ENCODE peak calls at places on chromosomes 4 and X, in five cellular contexts. One of them, this sample, is unnamed.

GRCh38 chr4:24690436-24690835 is 104.9 kb upstream of the SOD3 start:
- DNase-seq in astrocyte of the spinal cord: no peak
- DNase-seq in kidney epithelial cell: no peak
- DNase-seq in psoas muscle: peak; percentile 54
- DNase-seq in brain microvascular endothelial cell: no peak
- DNase-seq in this sample: no peak

GRCh38 chrX:39760930-39761329 is 336.8 kb downstream of the BCOR start:
- DNase-seq in astrocyte of the spinal cord: no peak
- DNase-seq in brain microvascular endothelial cell: no peak
- DNase-seq in kidney epithelial cell: no peak
- DNase-seq in psoas muscle: no peak
- DNase-seq in this sample: no peak

GRCh38 chr4:48130100-48130499 is 4.0 kb downstream of the TXK start:
- DNase-seq in astrocyte of the spinal cord: no peak
- DNase-seq in psoas muscle: no peak
- DNase-seq in brain microvascular endothelial cell: no peak
- DNase-seq in kidney epithelial cell: no peak
- DNase-seq in this sample: no peak

GRCh38 chr4:2083826-2084160 is 24.7 kb downstream of the NAT8L start:
- DNase-seq in brain microvascular endothelial cell: no peak
- DNase-seq in psoas muscle: no peak
- DNase-seq in astrocyte of the spinal cord: no peak
- DNase-seq in kidney epithelial cell: no peak
- DNase-seq in this sample: no peak

GRCh38 chrX:868248-868647 is 237.7 kb downstream of the SHOX start:
- DNase-seq in psoas muscle: no peak
- DNase-seq in astrocyte of the spinal cord: no peak
- DNase-seq in brain microvascular endothelial cell: no peak
- DNase-seq in kidney epithelial cell: no peak
- DNase-seq in this sample: no peak

GRCh38 chr4:69497886-69498395 is 2.2 kb upstream of the UGT2B4 start:
- DNase-seq in astrocyte of the spinal cord: peak; percentile 39
- DNase-seq in kidney epithelial cell: peak; percentile 23
- DNase-seq in brain microvascular endothelial cell: no peak
- DNase-seq in psoas muscle: no peak
- DNase-seq in this sample: no peak

GRCh38 chr4:121829511-121829910 is 5.8 kb upstream of the CCNA2 start:
- DNase-seq in psoas muscle: no peak
- DNase-seq in astrocyte of the spinal cord: no peak
- DNase-seq in brain microvascular endothelial cell: no peak
- DNase-seq in kidney epithelial cell: no peak
- DNase-seq in this sample: no peak

GRCh38 chr4:183326853-183327252 is 4.6 kb upstream of the CLDN24 start:
- DNase-seq in astrocyte of the spinal cord: peak; percentile 25
- DNase-seq in kidney epithelial cell: no peak
- DNase-seq in brain microvascular endothelial cell: peak; percentile 40
- DNase-seq in psoas muscle: no peak
- DNase-seq in this sample: no peak

GRCh38 chr4:39043697-39044363 is 11.6 kb upstream of the TMEM156 start:
- DNase-seq in psoas muscle: no peak
- DNase-seq in brain microvascular endothelial cell: peak; percentile 66
- DNase-seq in astrocyte of the spinal cord: peak; percentile 74
- DNase-seq in kidney epithelial cell: no peak
- DNase-seq in this sample: no peak

GRCh38 chrX:115344885-115345653 is 55.6 kb downstream of the LUZP4 start:
- DNase-seq in psoas muscle: peak; percentile 91
- DNase-seq in brain microvascular endothelial cell: peak; percentile 96
- DNase-seq in astrocyte of the spinal cord: peak; percentile 96
- DNase-seq in kidney epithelial cell: peak; percentile 83
- DNase-seq in this sample: peak; percentile 78

GRCh38 chr4:67332627-67333026 is 212.7 kb downstream of the CENPC start:
- DNase-seq in astrocyte of the spinal cord: no peak
- DNase-seq in kidney epithelial cell: no peak
- DNase-seq in brain microvascular endothelial cell: peak; percentile 7
- DNase-seq in psoas muscle: no peak
- DNase-seq in this sample: no peak

GRCh38 chr4:168654206-168655174 is 157.6 kb downstream of the PALLD start:
- DNase-seq in brain microvascular endothelial cell: no peak
- DNase-seq in kidney epithelial cell: no peak
- DNase-seq in psoas muscle: no peak
- DNase-seq in astrocyte of the spinal cord: no peak
- DNase-seq in this sample: no peak

GRCh38 chr4:153465583-153465921 is 608 bp upstream of the TMEM131L start:
- DNase-seq in brain microvascular endothelial cell: peak; percentile 70
- DNase-seq in astrocyte of the spinal cord: peak; percentile 60
- DNase-seq in kidney epithelial cell: no peak
- DNase-seq in psoas muscle: peak; percentile 72
- DNase-seq in this sample: no peak

GRCh38 chr4:145954924-145955339 is 16.3 kb upstream of the ZNF827 start:
- DNase-seq in brain microvascular endothelial cell: peak; percentile 94
- DNase-seq in kidney epithelial cell: peak; percentile 88
- DNase-seq in psoas muscle: no peak
- DNase-seq in astrocyte of the spinal cord: peak; percentile 85
- DNase-seq in this sample: no peak

GRCh38 chr4:174753031-174753430 is 76.0 kb downstream of the GLRA3 start:
- DNase-seq in astrocyte of the spinal cord: no peak
- DNase-seq in kidney epithelial cell: peak; percentile 19
- DNase-seq in brain microvascular endothelial cell: no peak
- DNase-seq in psoas muscle: no peak
- DNase-seq in this sample: no peak

GRCh38 chr4:108157655-108158054 is 11.1 kb downstream of the LEF1 start:
- DNase-seq in astrocyte of the spinal cord: no peak
- DNase-seq in brain microvascular endothelial cell: no peak
- DNase-seq in kidney epithelial cell: no peak
- DNase-seq in psoas muscle: no peak
- DNase-seq in this sample: no peak

GRCh38 chr4:147777456-147778091 is 45.7 kb downstream of the ARHGAP10 start:
- DNase-seq in psoas muscle: no peak
- DNase-seq in brain microvascular endothelial cell: no peak
- DNase-seq in astrocyte of the spinal cord: no peak
- DNase-seq in kidney epithelial cell: no peak
- DNase-seq in this sample: no peak

GRCh38 chr4:124334119-124334518 is 378.4 kb downstream of the ANKRD50 start:
- DNase-seq in astrocyte of the spinal cord: peak; percentile 90
- DNase-seq in brain microvascular endothelial cell: peak; percentile 83
- DNase-seq in kidney epithelial cell: peak; percentile 55
- DNase-seq in psoas muscle: no peak
- DNase-seq in this sample: peak; percentile 61

GRCh38 chr4:107709916-107710315 is 10.1 kb downstream of the PAPSS1 start:
- DNase-seq in brain microvascular endothelial cell: no peak
- DNase-seq in kidney epithelial cell: no peak
- DNase-seq in astrocyte of the spinal cord: no peak
- DNase-seq in psoas muscle: no peak
- DNase-seq in this sample: no peak

GRCh38 chrX:132367984-132368383 is 120.9 kb downstream of the MBNL3 start:
- DNase-seq in kidney epithelial cell: no peak
- DNase-seq in psoas muscle: no peak
- DNase-seq in astrocyte of the spinal cord: no peak
- DNase-seq in brain microvascular endothelial cell: no peak
- DNase-seq in this sample: no peak

GRCh38 chr4:124936427-124936826 is 223.9 kb upstream of the ANKRD50 start:
- DNase-seq in brain microvascular endothelial cell: no peak
- DNase-seq in psoas muscle: peak; percentile 66
- DNase-seq in astrocyte of the spinal cord: peak; percentile 70
- DNase-seq in kidney epithelial cell: no peak
- DNase-seq in this sample: no peak

GRCh38 chr4:4775493-4776004 is 83.9 kb upstream of the MSX1 start:
- DNase-seq in brain microvascular endothelial cell: no peak
- DNase-seq in kidney epithelial cell: no peak
- DNase-seq in astrocyte of the spinal cord: no peak
- DNase-seq in psoas muscle: no peak
- DNase-seq in this sample: no peak

GRCh38 chr4:20327808-20328207 is 76.1 kb downstream of the SLIT2 start:
- DNase-seq in astrocyte of the spinal cord: no peak
- DNase-seq in psoas muscle: no peak
- DNase-seq in kidney epithelial cell: no peak
- DNase-seq in brain microvascular endothelial cell: no peak
- DNase-seq in this sample: no peak

GRCh38 chr4:53863163-53863562 is 201.2 kb downstream of the CHIC2 start:
- DNase-seq in kidney epithelial cell: no peak
- DNase-seq in psoas muscle: no peak
- DNase-seq in astrocyte of the spinal cord: peak; percentile 65
- DNase-seq in brain microvascular endothelial cell: no peak
- DNase-seq in this sample: no peak

GRCh38 chr4:2785613-2786012 is 7.3 kb upstream of the SH3BP2 start:
- DNase-seq in brain microvascular endothelial cell: no peak
- DNase-seq in psoas muscle: no peak
- DNase-seq in astrocyte of the spinal cord: no peak
- DNase-seq in kidney epithelial cell: no peak
- DNase-seq in this sample: no peak

GRCh38 chrX:123173833-123174232 is 10.2 kb upstream of the GRIA3 start:
- DNase-seq in psoas muscle: no peak
- DNase-seq in astrocyte of the spinal cord: no peak
- DNase-seq in brain microvascular endothelial cell: no peak
- DNase-seq in kidney epithelial cell: no peak
- DNase-seq in this sample: no peak

GRCh38 chrX:143017272-143017671 is 8.5 kb upstream of the SPANXN4 start:
- DNase-seq in psoas muscle: no peak
- DNase-seq in astrocyte of the spinal cord: no peak
- DNase-seq in kidney epithelial cell: no peak
- DNase-seq in brain microvascular endothelial cell: no peak
- DNase-seq in this sample: no peak

GRCh38 chr4:1205641-1206298 is 33.4 kb upstream of the SPON2 start:
- DNase-seq in astrocyte of the spinal cord: no peak
- DNase-seq in kidney epithelial cell: no peak
- DNase-seq in brain microvascular endothelial cell: no peak
- DNase-seq in psoas muscle: no peak
- DNase-seq in this sample: no peak

GRCh38 chr4:103104886-103105285 is 5.3 kb upstream of the BDH2 start:
- DNase-seq in kidney epithelial cell: no peak
- DNase-seq in psoas muscle: no peak
- DNase-seq in astrocyte of the spinal cord: no peak
- DNase-seq in brain microvascular endothelial cell: no peak
- DNase-seq in this sample: no peak

GRCh38 chr4:107689912-107690587 is 30.0 kb downstream of the PAPSS1 start:
- DNase-seq in brain microvascular endothelial cell: peak; percentile 76
- DNase-seq in kidney epithelial cell: peak; percentile 74
- DNase-seq in astrocyte of the spinal cord: peak; percentile 86
- DNase-seq in psoas muscle: no peak
- DNase-seq in this sample: peak; percentile 50

GRCh38 chr4:8117278-8117682 is 41.3 kb downstream of the ABLIM2 start:
- DNase-seq in psoas muscle: peak; percentile 96
- DNase-seq in astrocyte of the spinal cord: no peak
- DNase-seq in kidney epithelial cell: no peak
- DNase-seq in brain microvascular endothelial cell: peak; percentile 37
- DNase-seq in this sample: no peak

GRCh38 chr4:183968502-183968901 is 63.4 kb downstream of the STOX2 start:
- DNase-seq in kidney epithelial cell: no peak
- DNase-seq in brain microvascular endothelial cell: no peak
- DNase-seq in astrocyte of the spinal cord: no peak
- DNase-seq in psoas muscle: no peak
- DNase-seq in this sample: no peak

GRCh38 chr4:99573735-99574368 is 772 bp upstream of the MTTP start:
- DNase-seq in psoas muscle: no peak
- DNase-seq in astrocyte of the spinal cord: no peak
- DNase-seq in brain microvascular endothelial cell: no peak
- DNase-seq in kidney epithelial cell: no peak
- DNase-seq in this sample: no peak

GRCh38 chr4:99572527-99573240 is 1.9 kb upstream of the MTTP start:
- DNase-seq in kidney epithelial cell: no peak
- DNase-seq in astrocyte of the spinal cord: no peak
- DNase-seq in brain microvascular endothelial cell: no peak
- DNase-seq in psoas muscle: no peak
- DNase-seq in this sample: no peak

GRCh38 chr4:99574530-99575314 is at the start of gene MTTP:
- DNase-seq in brain microvascular endothelial cell: no peak
- DNase-seq in astrocyte of the spinal cord: no peak
- DNase-seq in kidney epithelial cell: no peak
- DNase-seq in psoas muscle: no peak
- DNase-seq in this sample: no peak

DNA sequence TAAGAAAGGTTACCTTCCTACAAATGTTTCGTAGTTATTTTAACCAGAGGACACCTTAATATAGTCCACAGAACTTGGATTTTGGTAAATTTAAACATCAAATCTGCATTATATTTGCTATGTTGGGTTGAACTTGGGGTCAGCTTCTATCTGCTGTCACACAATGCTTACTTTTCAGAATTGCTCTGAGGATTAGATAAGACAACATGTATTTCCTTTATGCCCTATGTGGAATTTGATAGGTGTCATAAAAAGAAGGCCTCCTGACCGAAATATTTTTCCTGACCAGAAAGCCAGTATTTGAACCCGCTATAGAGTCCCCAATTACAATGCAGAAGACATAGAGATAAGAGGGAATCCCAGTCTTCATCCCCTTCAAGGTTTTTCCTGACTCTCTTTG is 4.1 kb downstream of the MTTP start:
- DNase-seq in brain microvascular endothelial cell: no peak
- DNase-seq in kidney epithelial cell: no peak
- DNase-seq in astrocyte of the spinal cord: no peak
- DNase-seq in psoas muscle: no peak
- DNase-seq in this sample: no peak
- H3K4me3 ChIP-seq in brain microvascular endothelial cell: no peak overlapping the region
- H3K4me3 ChIP-seq in kidney epithelial cell: no peak overlapping the region
- H3K4me3 ChIP-seq in astrocyte of the spinal cord: no peak overlapping the region
- H3K4me3 ChIP-seq in psoas muscle: no peak overlapping the region
- H3K4me3 ChIP-seq in this sample: no peak overlapping the region

GRCh38 chrX:20530319-20530979 is 263.7 kb upstream of the RPS6KA3 start:
- DNase-seq in astrocyte of the spinal cord: peak; percentile 56
- DNase-seq in kidney epithelial cell: no peak
- DNase-seq in psoas muscle: no peak
- DNase-seq in brain microvascular endothelial cell: peak; percentile 56
- DNase-seq in this sample: no peak
- H3K4me3 ChIP-seq in astrocyte of the spinal cord: peak overlapping the region; percentile 15
- H3K4me3 ChIP-seq in kidney epithelial cell: no peak overlapping the region
- H3K4me3 ChIP-seq in psoas muscle: peak overlapping the region; percentile 42
- H3K4me3 ChIP-seq in brain microvascular endothelial cell: peak overlapping the region; percentile 10
- H3K4me3 ChIP-seq in this sample: peak overlapping the region; percentile 27

DNA sequence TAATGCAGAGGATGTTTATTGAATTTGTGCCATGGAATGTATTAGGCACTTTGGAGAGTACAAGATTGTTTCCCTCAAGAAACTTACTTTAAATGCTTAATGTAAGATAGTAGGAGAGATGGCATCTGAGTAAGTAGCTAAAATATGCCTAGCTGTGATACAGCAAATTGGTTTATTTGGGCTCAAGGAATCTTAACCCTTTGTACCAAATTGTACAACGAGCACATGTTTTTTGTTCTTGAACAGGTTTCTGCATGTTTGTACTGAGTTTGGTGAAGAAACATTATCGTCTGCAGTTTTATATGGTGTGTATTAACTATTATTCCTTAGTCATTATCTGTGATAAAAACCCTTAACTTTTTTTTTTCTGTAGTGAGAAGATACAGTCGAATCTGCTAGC is 48.6 kb downstream of the CDS1 start:
- DNase-seq in astrocyte of the spinal cord: peak; percentile 8
- DNase-seq in brain microvascular endothelial cell: no peak
- DNase-seq in kidney epithelial cell: no peak
- DNase-seq in psoas muscle: no peak
- DNase-seq in this sample: no peak
- H3K4me3 ChIP-seq in astrocyte of the spinal cord: no peak overlapping the region
- H3K4me3 ChIP-seq in brain microvascular endothelial cell: no peak overlapping the region
- H3K4me3 ChIP-seq in kidney epithelial cell: no peak overlapping the region
- H3K4me3 ChIP-seq in psoas muscle: no peak overlapping the region
- H3K4me3 ChIP-seq in this sample: no peak overlapping the region

GRCh38 chr4:6702761-6703160 is 6.9 kb downstream of the MRFAP1L1 start:
- DNase-seq in psoas muscle: no peak
- DNase-seq in kidney epithelial cell: no peak
- DNase-seq in brain microvascular endothelial cell: no peak
- DNase-seq in astrocyte of the spinal cord: no peak
- DNase-seq in this sample: no peak
- H3K4me3 ChIP-seq in psoas muscle: no peak overlapping the region
- H3K4me3 ChIP-seq in kidney epithelial cell: no peak overlapping the region
- H3K4me3 ChIP-seq in brain microvascular endothelial cell: no peak overlapping the region
- H3K4me3 ChIP-seq in astrocyte of the spinal cord: no peak overlapping the region
- H3K4me3 ChIP-seq in this sample: no peak overlapping the region

GRCh38 chrX:54045563-54046228 is 1.4 kb upstream of the PHF8 start:
- DNase-seq in kidney epithelial cell: no peak
- DNase-seq in astrocyte of the spinal cord: no peak
- DNase-seq in psoas muscle: no peak
- DNase-seq in brain microvascular endothelial cell: no peak
- DNase-seq in this sample: no peak
- H3K4me3 ChIP-seq in kidney epithelial cell: no peak overlapping the region
- H3K4me3 ChIP-seq in astrocyte of the spinal cord: no peak overlapping the region
- H3K4me3 ChIP-seq in psoas muscle: no peak overlapping the region
- H3K4me3 ChIP-seq in brain microvascular endothelial cell: no peak overlapping the region
- H3K4me3 ChIP-seq in this sample: no peak overlapping the region

This sample was measured in AG04449.